ENCODE peak calls at places on chromosomes 7 and 10, in six cellular contexts. One of them, this sample, is unnamed.

GRCh38 chr10:22335204-22335956 is 9.9 kb upstream of the SPAG6 start:
- DNase-seq in CD14-positive monocyte: peak; percentile 81
- DNase-seq in astrocyte of the cerebellum: no peak
- DNase-seq in neural progenitor cell: peak; percentile 78
- DNase-seq in fibroblast of the aortic adventitia: peak; percentile 56
- DNase-seq in GM13976: peak; percentile 83
- DNase-seq in this sample: no peak

GRCh38 chr10:91023708-91024438 is 103.0 kb upstream of the ANKRD1 start:
- DNase-seq in neural progenitor cell: no peak
- DNase-seq in fibroblast of the aortic adventitia: peak; percentile 37
- DNase-seq in CD14-positive monocyte: no peak
- DNase-seq in GM13976: no peak
- DNase-seq in astrocyte of the cerebellum: no peak
- DNase-seq in this sample: no peak

GRCh38 chr10:126243976-126244375 is 144.3 kb downstream of the ADAM12 start:
- DNase-seq in GM13976: no peak
- DNase-seq in CD14-positive monocyte: no peak
- DNase-seq in neural progenitor cell: no peak
- DNase-seq in fibroblast of the aortic adventitia: peak; percentile 98
- DNase-seq in astrocyte of the cerebellum: peak; percentile 97
- DNase-seq in this sample: no peak

GRCh38 chr10:95133997-95134396 is 60.0 kb upstream of the ACSM6 start:
- DNase-seq in neural progenitor cell: no peak
- DNase-seq in CD14-positive monocyte: no peak
- DNase-seq in fibroblast of the aortic adventitia: no peak
- DNase-seq in GM13976: no peak
- DNase-seq in astrocyte of the cerebellum: no peak
- DNase-seq in this sample: no peak

GRCh38 chr7:70210200-70210960 is 612.1 kb downstream of the AUTS2 start:
- DNase-seq in GM13976: no peak
- DNase-seq in CD14-positive monocyte: no peak
- DNase-seq in astrocyte of the cerebellum: no peak
- DNase-seq in neural progenitor cell: no peak
- DNase-seq in fibroblast of the aortic adventitia: no peak
- DNase-seq in this sample: no peak

GRCh38 chr10:96496281-96496925 is 17.3 kb downstream of the TLL2 start:
- DNase-seq in astrocyte of the cerebellum: no peak
- DNase-seq in GM13976: no peak
- DNase-seq in fibroblast of the aortic adventitia: peak; percentile 35
- DNase-seq in CD14-positive monocyte: no peak
- DNase-seq in neural progenitor cell: peak; percentile 72
- DNase-seq in this sample: no peak

GRCh38 chr7:121107923-121108498 is 119.5 kb downstream of the CPED1 start:
- DNase-seq in fibroblast of the aortic adventitia: peak; percentile 87
- DNase-seq in CD14-positive monocyte: no peak
- DNase-seq in GM13976: peak; percentile 24
- DNase-seq in astrocyte of the cerebellum: peak; percentile 57
- DNase-seq in neural progenitor cell: peak; percentile 74
- DNase-seq in this sample: no peak

GRCh38 chr7:106858618-106859532 is 6.2 kb upstream of the PIK3CG start:
- DNase-seq in GM13976: no peak
- DNase-seq in fibroblast of the aortic adventitia: peak; percentile 18
- DNase-seq in astrocyte of the cerebellum: no peak
- DNase-seq in CD14-positive monocyte: peak; percentile 96
- DNase-seq in neural progenitor cell: no peak
- DNase-seq in this sample: no peak

GRCh38 chr10:29922904-29923303 is 136.5 kb downstream of the JCAD start:
- DNase-seq in CD14-positive monocyte: no peak
- DNase-seq in neural progenitor cell: no peak
- DNase-seq in astrocyte of the cerebellum: no peak
- DNase-seq in fibroblast of the aortic adventitia: no peak
- DNase-seq in GM13976: no peak
- DNase-seq in this sample: no peak

GRCh38 chr7:98286093-98286525 is 4.6 kb downstream of the BRI3 start:
- DNase-seq in GM13976: no peak
- DNase-seq in CD14-positive monocyte: peak; percentile 89
- DNase-seq in neural progenitor cell: no peak
- DNase-seq in astrocyte of the cerebellum: no peak
- DNase-seq in fibroblast of the aortic adventitia: peak; percentile 52
- DNase-seq in this sample: no peak

GRCh38 chr7:772005-772294 is 44.9 kb upstream of the PRKAR1B start:
- DNase-seq in neural progenitor cell: no peak
- DNase-seq in astrocyte of the cerebellum: no peak
- DNase-seq in GM13976: no peak
- DNase-seq in fibroblast of the aortic adventitia: no peak
- DNase-seq in CD14-positive monocyte: no peak
- DNase-seq in this sample: no peak

GRCh38 chr7:74372511-74373111 is 81.1 kb upstream of the GTF2IRD1 start:
- DNase-seq in CD14-positive monocyte: no peak
- DNase-seq in fibroblast of the aortic adventitia: peak; percentile 30
- DNase-seq in GM13976: no peak
- DNase-seq in neural progenitor cell: peak; percentile 38
- DNase-seq in astrocyte of the cerebellum: no peak
- DNase-seq in this sample: no peak

GRCh38 chr10:32237644-32238345 is 109.2 kb downstream of the EPC1 start:
- DNase-seq in fibroblast of the aortic adventitia: peak; percentile 75
- DNase-seq in neural progenitor cell: no peak
- DNase-seq in GM13976: no peak
- DNase-seq in CD14-positive monocyte: no peak
- DNase-seq in astrocyte of the cerebellum: peak; percentile 82
- DNase-seq in this sample: no peak

GRCh38 chr7:22675917-22676343 is 51.1 kb upstream of the IL6 start:
- DNase-seq in fibroblast of the aortic adventitia: no peak
- DNase-seq in astrocyte of the cerebellum: no peak
- DNase-seq in neural progenitor cell: no peak
- DNase-seq in CD14-positive monocyte: no peak
- DNase-seq in GM13976: no peak
- DNase-seq in this sample: no peak

GRCh38 chr10:21552638-21553037 is 18.6 kb downstream of the MLLT10 start:
- DNase-seq in GM13976: no peak
- DNase-seq in fibroblast of the aortic adventitia: no peak
- DNase-seq in astrocyte of the cerebellum: no peak
- DNase-seq in neural progenitor cell: no peak
- DNase-seq in CD14-positive monocyte: no peak
- DNase-seq in this sample: no peak

GRCh38 chr7:234041-234711 is 41.8 kb downstream of the FAM20C start:
- DNase-seq in GM13976: no peak
- DNase-seq in neural progenitor cell: no peak
- DNase-seq in CD14-positive monocyte: no peak
- DNase-seq in astrocyte of the cerebellum: no peak
- DNase-seq in fibroblast of the aortic adventitia: peak; percentile 33
- DNase-seq in this sample: no peak

GRCh38 chr10:97498841-97499560 is at the start of gene UBTD1:
- DNase-seq in GM13976: peak; percentile 65
- DNase-seq in CD14-positive monocyte: no peak
- DNase-seq in astrocyte of the cerebellum: no peak
- DNase-seq in neural progenitor cell: peak; percentile 78
- DNase-seq in fibroblast of the aortic adventitia: peak; percentile 37
- DNase-seq in this sample: no peak

GRCh38 chr7:73567701-73568685 is 10.4 kb downstream of the TBL2 start:
- DNase-seq in astrocyte of the cerebellum: peak; percentile 28
- DNase-seq in fibroblast of the aortic adventitia: no peak
- DNase-seq in neural progenitor cell: no peak
- DNase-seq in GM13976: no peak
- DNase-seq in CD14-positive monocyte: no peak
- DNase-seq in this sample: no peak

GRCh38 chr10:6136215-6137201 is 47.7 kb downstream of the RBM17 start:
- DNase-seq in CD14-positive monocyte: no peak
- DNase-seq in astrocyte of the cerebellum: peak; percentile 41
- DNase-seq in GM13976: peak; percentile 80
- DNase-seq in neural progenitor cell: no peak
- DNase-seq in fibroblast of the aortic adventitia: peak; percentile 80
- DNase-seq in this sample: peak; percentile 59

GRCh38 chr10:90602815-90603600 is 254.8 kb downstream of the HTR7 start:
- DNase-seq in astrocyte of the cerebellum: peak; percentile 24
- DNase-seq in fibroblast of the aortic adventitia: peak; percentile 58
- DNase-seq in GM13976: no peak
- DNase-seq in CD14-positive monocyte: no peak
- DNase-seq in neural progenitor cell: no peak
- DNase-seq in this sample: no peak

GRCh38 chr10:103781329-103782061 is 73.9 kb downstream of the SH3PXD2A start:
- DNase-seq in neural progenitor cell: peak; percentile 33
- DNase-seq in fibroblast of the aortic adventitia: peak; percentile 92
- DNase-seq in CD14-positive monocyte: no peak
- DNase-seq in GM13976: no peak
- DNase-seq in astrocyte of the cerebellum: peak; percentile 92
- DNase-seq in this sample: no peak

GRCh38 chr10:77392851-77393250 is 244.8 kb downstream of the KCNMA1 start:
- DNase-seq in fibroblast of the aortic adventitia: peak; percentile 96
- DNase-seq in neural progenitor cell: no peak
- DNase-seq in GM13976: no peak
- DNase-seq in CD14-positive monocyte: no peak
- DNase-seq in astrocyte of the cerebellum: peak; percentile 70
- DNase-seq in this sample: no peak

GRCh38 chr10:43574035-43574892 is at the start of gene ZNF239:
- DNase-seq in fibroblast of the aortic adventitia: peak; percentile 89
- DNase-seq in neural progenitor cell: peak; percentile 85
- DNase-seq in astrocyte of the cerebellum: peak; percentile 52
- DNase-seq in CD14-positive monocyte: peak; percentile 62
- DNase-seq in GM13976: peak; percentile 80
- DNase-seq in this sample: peak; percentile 95

GRCh38 chr7:1859266-1860035 is 189.4 kb downstream of the ELFN1 start:
- DNase-seq in CD14-positive monocyte: no peak
- DNase-seq in astrocyte of the cerebellum: no peak
- DNase-seq in GM13976: no peak
- DNase-seq in fibroblast of the aortic adventitia: no peak
- DNase-seq in neural progenitor cell: no peak
- DNase-seq in this sample: peak; percentile 91

GRCh38 chr10:37855691-37856090 is 1.7 kb downstream of the ZNF248 start:
- DNase-seq in CD14-positive monocyte: no peak
- DNase-seq in astrocyte of the cerebellum: no peak
- DNase-seq in neural progenitor cell: no peak
- DNase-seq in fibroblast of the aortic adventitia: no peak
- DNase-seq in GM13976: no peak
- DNase-seq in this sample: no peak

GRCh38 chr10:78688221-78688944 is 380.4 kb upstream of the ZMIZ1 start:
- DNase-seq in neural progenitor cell: no peak
- DNase-seq in GM13976: no peak
- DNase-seq in CD14-positive monocyte: no peak
- DNase-seq in astrocyte of the cerebellum: no peak
- DNase-seq in fibroblast of the aortic adventitia: no peak
- DNase-seq in this sample: no peak

DNA sequence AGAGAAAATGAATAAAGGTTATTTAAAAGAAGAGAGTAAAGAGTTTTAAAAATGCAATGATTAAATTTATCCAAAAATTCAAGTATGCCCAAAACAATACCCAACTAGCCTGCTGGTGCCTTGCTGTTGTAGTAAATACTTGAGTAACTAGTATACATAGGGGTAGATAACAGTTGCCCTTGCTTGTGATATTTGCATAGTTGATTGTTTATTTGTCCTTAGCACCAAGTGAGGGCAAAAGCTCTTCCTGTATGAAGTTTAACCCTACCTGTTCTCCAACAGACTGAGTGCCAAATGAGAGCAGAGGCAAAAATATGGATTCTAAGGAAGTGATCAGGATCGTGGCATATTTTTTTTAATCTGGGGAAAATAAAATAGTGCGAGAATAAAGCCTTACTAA is 85.0 kb downstream of the PTN start:
- DNase-seq in fibroblast of the aortic adventitia: no peak
- DNase-seq in CD14-positive monocyte: no peak
- DNase-seq in neural progenitor cell: no peak
- DNase-seq in astrocyte of the cerebellum: no peak
- DNase-seq in GM13976: no peak
- DNase-seq in this sample: no peak
- TF ChIP-seq CTCF in fibroblast of the aortic adventitia: no peak
- TF ChIP-seq CTCF in CD14-positive monocyte: no peak
- TF ChIP-seq CTCF in neural progenitor cell: no peak
- TF ChIP-seq CTCF in astrocyte of the cerebellum: no peak
- TF ChIP-seq CTCF in GM13976: no peak
- TF ChIP-seq CTCF in this sample: no peak

DNA sequence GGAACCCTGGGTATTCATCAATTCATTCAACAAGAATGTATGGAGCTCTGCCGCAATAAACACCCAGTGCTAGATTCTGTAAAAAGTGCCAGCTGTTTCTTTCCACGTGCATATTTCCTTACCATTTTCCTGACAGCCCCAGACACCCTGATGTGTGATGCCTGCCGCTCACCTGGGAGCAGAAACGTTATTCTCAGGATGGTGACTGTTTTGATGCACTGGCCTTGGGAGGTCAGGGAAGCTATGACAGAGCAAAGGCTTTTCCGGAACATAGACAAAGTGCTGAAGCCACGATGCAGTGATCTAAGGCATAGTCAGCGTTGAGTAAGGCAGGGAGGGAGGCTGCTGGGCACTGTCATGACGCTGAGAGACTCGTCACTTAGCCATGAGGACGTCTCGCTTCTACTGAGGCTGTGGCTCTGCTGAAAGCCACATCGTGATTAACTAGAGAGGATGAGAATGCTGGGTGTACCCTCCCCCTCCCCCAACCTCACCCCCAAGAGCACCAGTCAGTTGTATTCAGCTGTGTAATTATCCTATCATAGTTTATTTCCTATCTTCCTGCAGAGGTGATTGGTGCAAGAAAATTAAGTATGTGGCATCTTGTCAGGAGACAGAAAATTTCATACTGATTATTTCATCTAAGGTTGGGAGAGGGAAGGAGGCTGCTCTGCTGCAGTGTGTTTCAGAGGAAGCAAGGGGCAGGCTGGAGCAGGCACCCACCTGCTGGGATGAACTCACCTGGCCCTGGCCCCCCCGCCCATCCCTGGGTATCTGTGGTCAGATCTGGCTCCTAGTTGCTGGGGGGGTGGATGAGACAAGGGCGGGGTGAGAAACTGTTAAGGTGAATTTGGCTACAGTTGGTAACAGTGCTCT is 48.8 kb upstream of the SMNDC1 start:
- DNase-seq in astrocyte of the cerebellum: no peak
- DNase-seq in CD14-positive monocyte: peak; percentile 58
- DNase-seq in GM13976: no peak
- DNase-seq in neural progenitor cell: peak; percentile 31
- DNase-seq in fibroblast of the aortic adventitia: peak; percentile 83
- DNase-seq in this sample: no peak
- TF ChIP-seq CTCF in astrocyte of the cerebellum: peak; percentile 24
- TF ChIP-seq CTCF in CD14-positive monocyte: no peak
- TF ChIP-seq CTCF in GM13976: no peak
- TF ChIP-seq CTCF in neural progenitor cell: no peak
- TF ChIP-seq CTCF in fibroblast of the aortic adventitia: peak; percentile 47
- TF ChIP-seq CTCF in this sample: no peak

DNA sequence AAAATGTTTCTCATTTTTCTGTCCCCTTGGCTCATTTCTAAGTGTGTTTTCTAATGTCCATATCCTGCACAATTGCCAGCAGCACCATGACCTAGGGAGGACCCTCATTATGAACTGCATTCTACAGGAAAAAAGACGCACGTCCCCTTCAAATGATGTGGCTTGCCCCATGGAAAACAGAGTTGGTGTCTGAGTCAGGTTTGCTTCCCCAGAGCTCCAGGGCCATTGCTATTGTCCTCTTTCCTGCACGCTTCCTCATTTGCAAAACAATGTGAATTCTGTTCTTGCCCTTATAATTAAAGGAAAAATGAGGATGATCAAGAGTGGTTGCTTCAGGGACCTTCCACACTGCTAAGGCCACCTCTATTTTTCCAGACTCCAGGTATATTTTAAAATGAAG is 14.7 kb upstream of the ASB4 start:
- DNase-seq in GM13976: no peak
- DNase-seq in fibroblast of the aortic adventitia: no peak
- DNase-seq in astrocyte of the cerebellum: no peak
- DNase-seq in CD14-positive monocyte: no peak
- DNase-seq in neural progenitor cell: peak; percentile 31
- DNase-seq in this sample: no peak
- TF ChIP-seq CTCF in GM13976: no peak
- TF ChIP-seq CTCF in fibroblast of the aortic adventitia: no peak
- TF ChIP-seq CTCF in astrocyte of the cerebellum: no peak
- TF ChIP-seq CTCF in CD14-positive monocyte: no peak
- TF ChIP-seq CTCF in neural progenitor cell: no peak
- TF ChIP-seq CTCF in this sample: no peak

GRCh38 chr10:59833810-59834209 is 72.5 kb downstream of the CCDC6 start:
- DNase-seq in neural progenitor cell: no peak
- DNase-seq in CD14-positive monocyte: no peak
- DNase-seq in fibroblast of the aortic adventitia: no peak
- DNase-seq in GM13976: no peak
- DNase-seq in astrocyte of the cerebellum: no peak
- DNase-seq in this sample: no peak
- TF ChIP-seq CTCF in neural progenitor cell: no peak
- TF ChIP-seq CTCF in CD14-positive monocyte: no peak
- TF ChIP-seq CTCF in fibroblast of the aortic adventitia: no peak
- TF ChIP-seq CTCF in GM13976: no peak
- TF ChIP-seq CTCF in astrocyte of the cerebellum: no peak
- TF ChIP-seq CTCF in this sample: no peak

This sample was measured in chondrocyte.